ENCODE peak calls at places on chromosome 22, in six cellular contexts. One of them, this sample, is unnamed.

GRCh38 chr22:39317084-39317755 is 2.2 kb downstream of the RPL3 start:
- DNase-seq in fibroblast of lung: peak; percentile 14
- DNase-seq in OCI-LY7: peak; percentile 83
- DNase-seq in fibroblast of the conjunctiva: no peak
- DNase-seq in IMR-90: no peak
- DNase-seq in astrocyte of the spinal cord: no peak
- DNase-seq in this sample: no peak

GRCh38 chr22:39735776-39736175 is 157.8 kb downstream of the ENTHD1 start:
- DNase-seq in IMR-90: no peak
- DNase-seq in OCI-LY7: no peak
- DNase-seq in astrocyte of the spinal cord: no peak
- DNase-seq in fibroblast of the conjunctiva: no peak
- DNase-seq in fibroblast of lung: no peak
- DNase-seq in this sample: no peak

GRCh38 chr22:50186181-50186731 is 543 bp downstream of the TRABD start:
- DNase-seq in OCI-LY7: peak; percentile 33
- DNase-seq in fibroblast of lung: no peak
- DNase-seq in astrocyte of the spinal cord: no peak
- DNase-seq in fibroblast of the conjunctiva: no peak
- DNase-seq in IMR-90: no peak
- DNase-seq in this sample: no peak

GRCh38 chr22:21624120-21624879 is 5.5 kb downstream of the YDJC start:
- DNase-seq in astrocyte of the spinal cord: no peak
- DNase-seq in IMR-90: peak; percentile 23
- DNase-seq in fibroblast of lung: peak; percentile 38
- DNase-seq in OCI-LY7: peak; percentile 38
- DNase-seq in fibroblast of the conjunctiva: no peak
- DNase-seq in this sample: no peak

GRCh38 chr22:48453751-48454485 is 1373.8 kb downstream of the BRD1 start:
- DNase-seq in fibroblast of the conjunctiva: no peak
- DNase-seq in IMR-90: no peak
- DNase-seq in fibroblast of lung: no peak
- DNase-seq in OCI-LY7: no peak
- DNase-seq in astrocyte of the spinal cord: no peak
- DNase-seq in this sample: no peak

GRCh38 chr22:45866398-45867117 is 110.4 kb downstream of the WNT7B start:
- DNase-seq in OCI-LY7: no peak
- DNase-seq in fibroblast of the conjunctiva: no peak
- DNase-seq in IMR-90: no peak
- DNase-seq in astrocyte of the spinal cord: no peak
- DNase-seq in fibroblast of lung: no peak
- DNase-seq in this sample: no peak

GRCh38 chr22:33781396-33781795 is 138.9 kb downstream of the LARGE1 start:
- DNase-seq in OCI-LY7: no peak
- DNase-seq in IMR-90: peak; percentile 33
- DNase-seq in fibroblast of lung: peak; percentile 60
- DNase-seq in astrocyte of the spinal cord: no peak
- DNase-seq in fibroblast of the conjunctiva: no peak
- DNase-seq in this sample: peak; percentile 38

GRCh38 chr22:29359469-29359868 is 28.9 kb downstream of the AP1B1 start:
- DNase-seq in astrocyte of the spinal cord: peak; percentile 76
- DNase-seq in fibroblast of lung: peak; percentile 70
- DNase-seq in OCI-LY7: peak; percentile 37
- DNase-seq in fibroblast of the conjunctiva: peak; percentile 41
- DNase-seq in IMR-90: peak; percentile 53
- DNase-seq in this sample: no peak

GRCh38 chr22:45240137-45240809 is 421 bp downstream of the KIAA0930 start:
- DNase-seq in OCI-LY7: peak; percentile 41
- DNase-seq in astrocyte of the spinal cord: no peak
- DNase-seq in fibroblast of the conjunctiva: no peak
- DNase-seq in fibroblast of lung: no peak
- DNase-seq in IMR-90: no peak
- DNase-seq in this sample: no peak

GRCh38 chr22:37775785-37776638 is 31.7 kb upstream of the GCAT start:
- DNase-seq in astrocyte of the spinal cord: peak; percentile 73
- DNase-seq in IMR-90: peak; percentile 99
- DNase-seq in fibroblast of lung: peak; percentile 84
- DNase-seq in fibroblast of the conjunctiva: peak; percentile 21
- DNase-seq in OCI-LY7: no peak
- DNase-seq in this sample: peak; percentile 44

GRCh38 chr22:29155966-29156365 is 49.7 kb upstream of the EMID1 start:
- DNase-seq in OCI-LY7: no peak
- DNase-seq in fibroblast of lung: no peak
- DNase-seq in astrocyte of the spinal cord: no peak
- DNase-seq in fibroblast of the conjunctiva: no peak
- DNase-seq in IMR-90: no peak
- DNase-seq in this sample: no peak

GRCh38 chr22:47795477-47796127 is 1033.2 kb downstream of the TBC1D22A start:
- DNase-seq in OCI-LY7: no peak
- DNase-seq in IMR-90: no peak
- DNase-seq in astrocyte of the spinal cord: no peak
- DNase-seq in fibroblast of the conjunctiva: no peak
- DNase-seq in fibroblast of lung: no peak
- DNase-seq in this sample: no peak

GRCh38 chr22:39489094-39490068 is 12.7 kb upstream of the MIEF1 start:
- DNase-seq in astrocyte of the spinal cord: no peak
- DNase-seq in fibroblast of lung: no peak
- DNase-seq in OCI-LY7: no peak
- DNase-seq in fibroblast of the conjunctiva: no peak
- DNase-seq in IMR-90: no peak
- DNase-seq in this sample: no peak

GRCh38 chr22:37244922-37245722 is 1.1 kb upstream of the RAC2 start:
- DNase-seq in IMR-90: no peak
- DNase-seq in fibroblast of lung: no peak
- DNase-seq in fibroblast of the conjunctiva: no peak
- DNase-seq in astrocyte of the spinal cord: no peak
- DNase-seq in OCI-LY7: peak; percentile 91
- DNase-seq in this sample: no peak

GRCh38 chr22:45468872-45469572 is 33.7 kb upstream of the FBLN1 start:
- DNase-seq in fibroblast of lung: peak; percentile 67
- DNase-seq in astrocyte of the spinal cord: peak; percentile 70
- DNase-seq in IMR-90: peak; percentile 63
- DNase-seq in OCI-LY7: no peak
- DNase-seq in fibroblast of the conjunctiva: peak; percentile 59
- DNase-seq in this sample: peak; percentile 68

GRCh38 chr22:44172370-44173108 is 8.2 kb upstream of the PARVG start:
- DNase-seq in OCI-LY7: no peak
- DNase-seq in IMR-90: no peak
- DNase-seq in fibroblast of the conjunctiva: no peak
- DNase-seq in astrocyte of the spinal cord: no peak
- DNase-seq in fibroblast of lung: no peak
- DNase-seq in this sample: no peak

GRCh38 chr22:43706151-43706550 is 106.0 kb downstream of the EFCAB6 start:
- DNase-seq in OCI-LY7: no peak
- DNase-seq in fibroblast of the conjunctiva: no peak
- DNase-seq in fibroblast of lung: no peak
- DNase-seq in astrocyte of the spinal cord: no peak
- DNase-seq in IMR-90: no peak
- DNase-seq in this sample: no peak

GRCh38 chr22:22558972-22559603 is at the start of gene PRAME:
- DNase-seq in fibroblast of the conjunctiva: no peak
- DNase-seq in IMR-90: peak; percentile 13
- DNase-seq in fibroblast of lung: peak; percentile 22
- DNase-seq in OCI-LY7: peak; percentile 89
- DNase-seq in astrocyte of the spinal cord: no peak
- DNase-seq in this sample: no peak

GRCh38 chr22:47022075-47022473 is 259.6 kb downstream of the TBC1D22A start:
- DNase-seq in fibroblast of the conjunctiva: no peak
- DNase-seq in fibroblast of lung: no peak
- DNase-seq in astrocyte of the spinal cord: no peak
- DNase-seq in OCI-LY7: no peak
- DNase-seq in IMR-90: peak; percentile 22
- DNase-seq in this sample: no peak

GRCh38 chr22:47355776-47356432 is 593.5 kb downstream of the TBC1D22A start:
- DNase-seq in fibroblast of the conjunctiva: no peak
- DNase-seq in IMR-90: no peak
- DNase-seq in fibroblast of lung: no peak
- DNase-seq in OCI-LY7: no peak
- DNase-seq in astrocyte of the spinal cord: no peak
- DNase-seq in this sample: no peak

GRCh38 chr22:49480340-49480739 is 347.3 kb downstream of the BRD1 start:
- DNase-seq in OCI-LY7: no peak
- DNase-seq in fibroblast of the conjunctiva: no peak
- DNase-seq in IMR-90: no peak
- DNase-seq in astrocyte of the spinal cord: no peak
- DNase-seq in fibroblast of lung: no peak
- DNase-seq in this sample: no peak

GRCh38 chr22:29216873-29217666 is 11.4 kb downstream of the EMID1 start:
- DNase-seq in fibroblast of lung: no peak
- DNase-seq in IMR-90: peak; percentile 78
- DNase-seq in fibroblast of the conjunctiva: no peak
- DNase-seq in astrocyte of the spinal cord: no peak
- DNase-seq in OCI-LY7: no peak
- DNase-seq in this sample: peak; percentile 3

GRCh38 chr22:24868979-24869378 is 63.0 kb downstream of the SGSM1 start:
- DNase-seq in astrocyte of the spinal cord: no peak
- DNase-seq in IMR-90: no peak
- DNase-seq in fibroblast of lung: no peak
- DNase-seq in OCI-LY7: no peak
- DNase-seq in fibroblast of the conjunctiva: no peak
- DNase-seq in this sample: no peak

GRCh38 chr22:46622081-46622521 is 1.9 kb downstream of the GRAMD4 start:
- DNase-seq in OCI-LY7: no peak
- DNase-seq in fibroblast of the conjunctiva: no peak
- DNase-seq in IMR-90: no peak
- DNase-seq in astrocyte of the spinal cord: no peak
- DNase-seq in fibroblast of lung: no peak
- DNase-seq in this sample: no peak

GRCh38 chr22:38298312-38299000 is 18.8 kb downstream of the CSNK1E start:
- DNase-seq in IMR-90: peak; percentile 88
- DNase-seq in fibroblast of lung: peak; percentile 95
- DNase-seq in astrocyte of the spinal cord: peak; percentile 99
- DNase-seq in fibroblast of the conjunctiva: peak; percentile 63
- DNase-seq in OCI-LY7: peak; percentile 53
- DNase-seq in this sample: no peak

GRCh38 chr22:19103881-19104821 is 18.1 kb downstream of the DGCR2 start:
- DNase-seq in IMR-90: peak; percentile 79
- DNase-seq in astrocyte of the spinal cord: peak; percentile 50
- DNase-seq in fibroblast of the conjunctiva: no peak
- DNase-seq in OCI-LY7: no peak
- DNase-seq in fibroblast of lung: peak; percentile 86
- DNase-seq in this sample: no peak

GRCh38 chr22:28801845-28802594 is 1.7 kb upstream of the XBP1 start:
- DNase-seq in IMR-90: no peak
- DNase-seq in fibroblast of the conjunctiva: no peak
- DNase-seq in astrocyte of the spinal cord: no peak
- DNase-seq in fibroblast of lung: no peak
- DNase-seq in OCI-LY7: peak; percentile 54
- DNase-seq in this sample: no peak

GRCh38 chr22:45511847-45512261 is 9.2 kb downstream of the FBLN1 start:
- DNase-seq in astrocyte of the spinal cord: peak; percentile 92
- DNase-seq in IMR-90: peak; percentile 93
- DNase-seq in OCI-LY7: no peak
- DNase-seq in fibroblast of lung: peak; percentile 98
- DNase-seq in fibroblast of the conjunctiva: peak; percentile 92
- DNase-seq in this sample: peak; percentile 72

GRCh38 chr22:36644333-36644757 is 59.2 kb downstream of the CACNG2 start:
- DNase-seq in OCI-LY7: peak; percentile 39
- DNase-seq in fibroblast of the conjunctiva: peak; percentile 79
- DNase-seq in astrocyte of the spinal cord: peak; percentile 91
- DNase-seq in fibroblast of lung: peak; percentile 92
- DNase-seq in IMR-90: peak; percentile 92
- DNase-seq in this sample: peak; percentile 37

GRCh38 chr22:32996702-32997101 is 61.5 kb downstream of the SYN3 start:
- DNase-seq in fibroblast of the conjunctiva: peak; percentile 33
- DNase-seq in astrocyte of the spinal cord: no peak
- DNase-seq in IMR-90: no peak
- DNase-seq in fibroblast of lung: no peak
- DNase-seq in OCI-LY7: no peak
- DNase-seq in this sample: no peak

This sample was measured in BJ.